ENCODE peak calls at places on chromosomes 4 and X, in six cellular contexts. X, P, K, J, S and U are unnamed samples.

GRCh38 chrX:33726281-33727160 is 405.6 kb downstream of the FAM47A start:
- DNase-seq in X (no peak), P (no peak), K (no peak), J (no peak), S (no peak), U (no peak)

GRCh38 chrX:74510401-74510800 is 89.1 kb downstream of the SLC16A2 start:
- DNase-seq in X (no peak), P (no peak), K (no peak), J (no peak), S (no peak), U (no peak)

GRCh38 chrX:413322-414201 is 26.9 kb upstream of the PPP2R3B start:
- DNase-seq in X (no peak), P (peak), K (no peak), J (no peak), S (no peak), U (no peak)

GRCh38 chr4:10673817-10674369 is 10.7 kb downstream of the CLNK start:
- DNase-seq in X (no peak), P (no peak), K (no peak), J (no peak), S (no peak), U (no peak)

GRCh38 chr4:155906554-155907247 is 3.2 kb downstream of the TDO2 start:
- DNase-seq in X (no peak), P (peak), K (no peak), J (peak), S (no peak), U (no peak)

GRCh38 chrX:6941041-6941440 is 206.5 kb upstream of the STS start:
- DNase-seq in X (no peak), P (peak), K (no peak), J (no peak), S (no peak), U (no peak)

GRCh38 chr4:117793786-117794369 is 240.4 kb upstream of the NDST3 start:
- DNase-seq in X (no peak), P (no peak), K (no peak), J (no peak), S (no peak), U (no peak)

GRCh38 chr4:76690906-76691275 is 207.1 kb downstream of the SOWAHB start:
- DNase-seq in X (no peak), P (no peak), K (no peak), J (no peak), S (peak), U (no peak)

GRCh38 chr4:73776363-73776762 is 36.0 kb downstream of the CXCL8 start:
- DNase-seq in X (no peak), P (peak), K (no peak), J (peak), S (peak), U (peak)

GRCh38 chr4:40688446-40689095 is 58.9 kb upstream of the RBM47 start:
- DNase-seq in X (no peak), P (no peak), K (no peak), J (no peak), S (no peak), U (no peak)

GRCh38 chr4:139824882-139825522 is 159.4 kb downstream of the MGST2 start:
- DNase-seq in X (no peak), P (no peak), K (no peak), J (no peak), S (no peak), U (no peak)

GRCh38 chrX:19630228-19630627 is 114.9 kb upstream of the MAP3K15 start:
- DNase-seq in X (no peak), P (no peak), K (no peak), J (no peak), S (no peak), U (no peak)

GRCh38 chr4:89268572-89269180 is 38.9 kb downstream of the GPRIN3 start:
- DNase-seq in X (no peak), P (peak), K (no peak), J (no peak), S (no peak), U (no peak)

GRCh38 chr4:89258506-89258905 is 49.1 kb downstream of the GPRIN3 start:
- DNase-seq in X (no peak), P (no peak), K (no peak), J (no peak), S (no peak), U (no peak)

GRCh38 chrX:149950681-149951080 is 12.4 kb upstream of the EOLA2 start:
- DNase-seq in X (no peak), P (peak), K (peak), J (peak), S (peak), U (peak)

GRCh38 chrX:68480969-68481368 is 17.9 kb upstream of the YIPF6 start:
- DNase-seq in X (no peak), P (no peak), K (no peak), J (no peak), S (no peak), U (no peak)

GRCh38 chr4:19473569-19473968 is 778.1 kb upstream of the SLIT2 start:
- DNase-seq in X (no peak), P (no peak), K (no peak), J (peak), S (no peak), U (no peak)

GRCh38 chrX:44842555-44843317 is 1.1 kb upstream of the DUSP21 start:
- DNase-seq in X (no peak), P (no peak), K (no peak), J (no peak), S (no peak), U (no peak)

GRCh38 chr4:78336093-78336943 is 215.3 kb upstream of the ANXA3 start:
- DNase-seq in X (no peak), P (no peak), K (no peak), J (no peak), S (no peak), U (no peak)

GRCh38 chr4:87977521-87978278 is 2.2 kb downstream of the SPP1 start:
- DNase-seq in X (no peak), P (no peak), K (no peak), J (no peak), S (no peak), U (no peak)

GRCh38 chrX:20144491-20144890 is 2.9 kb upstream of the EIF1AX start:
- DNase-seq in X (no peak), P (peak), K (no peak), J (no peak), S (no peak), U (no peak)

GRCh38 chr4:17072483-17072882 is 174.0 kb upstream of the LDB2 start:
- DNase-seq in X (no peak), P (no peak), K (no peak), J (no peak), S (no peak), U (no peak)

GRCh38 chrX:56268888-56269287 is 36.7 kb downstream of the KLF8 start:
- DNase-seq in X (no peak), P (peak), K (no peak), J (no peak), S (no peak), U (no peak)

GRCh38 chr4:26583538-26583864 is 383 bp upstream of the TBC1D19 start:
- DNase-seq in X (no peak), P (no peak), K (peak), J (no peak), S (no peak), U (no peak)

GRCh38 chr4:163063891-163064290 is 102.8 kb downstream of the NAF1 start:
- DNase-seq in X (no peak), P (peak), K (no peak), J (peak), S (no peak), U (peak)

GRCh38 chr4:180913750-180914149 is 1329.5 kb upstream of the TENM3 start:
- DNase-seq in X (no peak), P (no peak), K (no peak), J (peak), S (no peak), U (no peak)

GRCh38 chr4:171785392-171785791 is 27.8 kb upstream of the GALNTL6 start:
- DNase-seq in X (no peak), P (no peak), K (no peak), J (no peak), S (no peak), U (no peak)

GRCh38 chr4:60019946-60020345 is 1180.2 kb upstream of the ADGRL3 start:
- DNase-seq in X (no peak), P (no peak), K (no peak), J (no peak), S (no peak), U (no peak)

GRCh38 chr4:113052379-113052951 is 3.0 kb downstream of the ANK2 start:
- DNase-seq in X (no peak), P (peak), K (peak), J (peak), S (no peak), U (no peak)

GRCh38 chr4:39233783-39234182 is 51.5 kb downstream of the WDR19 start:
- DNase-seq in X (no peak), P (no peak), K (no peak), J (no peak), S (no peak), U (no peak)

GRCh38 chr4:149684516-149684915 is 131.1 kb downstream of the IQCM start:
- DNase-seq in X (no peak), P (no peak), K (no peak), J (no peak), S (no peak), U (no peak)